ENCODE peak calls at places on chromosomes 16 and 17, in ten cellular contexts. S is BJ; X is stimulated activated CD4-positive, alpha-beta T cell treated with anti-CD3 and anti-CD28 coated beads, Interleukin-1b, Interleukin-23, amount 100 ng/mL, for 24 hours; D is amygdala; B is fibroblast of pulmonary artery; L is EL; K is NCI-H1092 treated with DMSO at 0.1 percent for 48 hours; A is T-helper 1 cell; V is AML-193; I is ELR. J is an unnamed sample.

GRCh38 chr16:19169081-19169639 is 1.1 kb downstream of the SYT17 start:
- DNase-seq in S (no peak), X (no peak), D (no peak), B (no peak), L (no peak), K (peak), A (no peak), V (no peak), I (no peak), J (no peak)

GRCh38 chr17:44722254-44722653 is 13.8 kb downstream of the DBF4B start:
- DNase-seq in S (no peak), X (no peak), D (no peak), B (no peak), L (no peak), K (no peak), A (no peak), V (no peak), I (no peak), J (no peak)

GRCh38 chr16:2008631-2009301 is 855 bp downstream of the ZNF598 start:
- DNase-seq in S (no peak), X (no peak), D (no peak), B (peak), L (peak), K (no peak), A (no peak), V (peak), I (peak), J (no peak)

GRCh38 chr17:79814966-79815835 is 18.3 kb upstream of the CBX8 start:
- DNase-seq in S (no peak), X (no peak), D (no peak), B (peak), L (peak), K (no peak), A (no peak), V (no peak), I (no peak), J (no peak)

GRCh38 chr16:11955713-11956123 is 9.3 kb upstream of the TNFRSF17 start:
- DNase-seq in S (peak), X (no peak), D (no peak), B (peak), L (peak), K (no peak), A (no peak), V (no peak), I (peak), J (peak)

GRCh38 chr17:57954421-57955182 is 610 bp downstream of the CUEDC1 start:
- DNase-seq in S (no peak), X (no peak), D (no peak), B (peak), L (peak), K (peak), A (no peak), V (no peak), I (peak), J (peak)

GRCh38 chr16:53865492-53865863 is 161.5 kb downstream of the FTO start:
- DNase-seq in S (no peak), X (no peak), D (no peak), B (peak), L (peak), K (no peak), A (no peak), V (peak), I (peak), J (no peak)

GRCh38 chr16:89687092-89687940 is 827 bp downstream of the CDK10 start:
- DNase-seq in S (peak), X (no peak), D (no peak), B (peak), L (peak), K (peak), A (no peak), V (no peak), I (peak), J (no peak)

GRCh38 chr16:68469728-68470460 is 21.6 kb upstream of the SMPD3 start:
- DNase-seq in S (no peak), X (no peak), D (no peak), B (no peak), L (no peak), K (no peak), A (no peak), V (peak), I (no peak), J (no peak)

GRCh38 chr16:19513377-19514053 is 8.4 kb downstream of the GDE1 start:
- DNase-seq in S (no peak), X (no peak), D (no peak), B (peak), L (no peak), K (no peak), A (no peak), V (peak), I (no peak), J (no peak)

GRCh38 chr17:5730373-5730772 is 146.1 kb upstream of the NLRP1 start:
- DNase-seq in S (no peak), X (no peak), D (no peak), B (no peak), L (no peak), K (no peak), A (no peak), V (no peak), I (no peak), J (no peak)

GRCh38 chr17:47829870-47830269 is 1.5 kb downstream of the MRPL10 start:
- DNase-seq in S (no peak), X (no peak), D (no peak), B (no peak), L (no peak), K (no peak), A (peak), V (no peak), I (no peak), J (no peak)

GRCh38 chr17:39641883-39642282 is 4.9 kb downstream of the STARD3 start:
- DNase-seq in S (no peak), X (no peak), D (no peak), B (no peak), L (no peak), K (no peak), A (no peak), V (peak), I (no peak), J (no peak)

GRCh38 chr17:49987290-49987585 is 7.8 kb downstream of the DLX3 start:
- DNase-seq in S (no peak), X (no peak), D (no peak), B (no peak), L (no peak), K (no peak), A (no peak), V (no peak), I (no peak), J (no peak)